ENCODE peak calls at places on chromosome 10, in nine cellular contexts. Z, H, U, C, I, G, A, D and P are unnamed samples.

GRCh38 chr10:132858121-132859081 is 72.5 kb upstream of the NKX6-2 start:
- DNase-seq in Z (no peak), H (no peak), U (no peak), C (no peak), I (no peak), G (no peak), A (no peak), D (no peak), P (peak; percentile 95)

GRCh38 chr10:131701131-131701947 is 199.5 kb upstream of the PPP2R2D start:
- DNase-seq in Z (no peak), H (no peak), U (no peak), C (no peak), I (no peak), G (no peak), A (no peak), D (no peak), P (no peak)

GRCh38 chr10:82394122-82394521 is 519.1 kb downstream of the NRG3 start:
- DNase-seq in Z (peak; percentile 6), H (peak; percentile 22), U (no peak), C (peak; percentile 26), I (no peak), G (no peak), A (no peak), D (no peak), P (no peak)

GRCh38 chr10:50917486-50917885 is 32.1 kb upstream of the A1CF start:
- DNase-seq in Z (no peak), H (no peak), U (peak; percentile 47), C (no peak), I (no peak), G (no peak), A (no peak), D (peak; percentile 53), P (no peak)

GRCh38 chr10:61942997-61943457 is 41.5 kb downstream of the ARID5B start:
- DNase-seq in Z (no peak), H (no peak), U (no peak), C (no peak), I (no peak), G (peak; percentile 14), A (no peak), D (peak; percentile 77), P (no peak)

GRCh38 chr10:47456794-47457527 is 27.0 kb downstream of the ANXA8 start:
- DNase-seq in Z (peak; percentile 20), H (peak; percentile 62), U (peak; percentile 23), C (no peak), I (no peak), G (no peak), A (no peak), D (no peak), P (no peak)

GRCh38 chr10:102504179-102504975 is 605 bp downstream of the SUFU start:
- DNase-seq in Z (peak; percentile 47), H (no peak), U (peak; percentile 42), C (peak; percentile 37), I (peak; percentile 43), G (peak; percentile 76), A (no peak), D (peak; percentile 28), P (peak; percentile 81)

GRCh38 chr10:100562008-100562672 is 26.4 kb downstream of the HIF1AN start:
- DNase-seq in Z (peak; percentile 52), H (peak; percentile 60), U (peak; percentile 88), C (peak; percentile 17), I (peak; percentile 60), G (peak; percentile 74), A (peak; percentile 23), D (peak; percentile 57), P (peak; percentile 89)

GRCh38 chr10:110486680-110487410 is 10.9 kb upstream of the DUSP5 start:
- DNase-seq in Z (no peak), H (no peak), U (peak; percentile 85), C (no peak), I (no peak), G (no peak), A (no peak), D (no peak), P (no peak)

GRCh38 chr10:21372651-21373410 is 152.7 kb downstream of the SKIDA1 start:
- DNase-seq in Z (no peak), H (no peak), U (peak; percentile 70), C (peak; percentile 57), I (no peak), G (peak; percentile 86), A (no peak), D (peak; percentile 95), P (no peak)

GRCh38 chr10:114271779-114272167 is 32.7 kb downstream of the VWA2 start:
- DNase-seq in Z (no peak), H (no peak), U (peak; percentile 97), C (peak; percentile 57), I (no peak), G (no peak), A (no peak), D (peak; percentile 98), P (no peak)